ENCODE peak calls at places on chromosome 20, in seven cellular contexts. F, T, N, X, Z, J and H are unnamed samples. For H3K36me3, the result is how much of the 10 kb centered on the place peaks cover.

GRCh38 chr20:11902264-11902663 is 15.4 kb upstream of the BTBD3 start:
- DNase-seq in F (peak), T (no peak), N (no peak), X (no peak), Z (no peak), J (no peak), H (no peak)

GRCh38 chr20:23088891-23089290 is 2.8 kb upstream of the CD93 start:
- DNase-seq in F (no peak), T (no peak), N (no peak), X (no peak), Z (no peak), J (no peak), H (no peak)

GRCh38 chr20:21702553-21703467 is 2.7 kb upstream of the PAX1 start:
- DNase-seq in F (peak), T (peak), N (no peak), X (no peak), Z (no peak), J (no peak), H (no peak)

GRCh38 chr20:50027611-50028105 is 44.9 kb downstream of the SNAI1 start:
- DNase-seq in F (peak), T (peak), N (no peak), X (peak), Z (no peak), J (peak), H (peak)

GRCh38 chr20:37354210-37355195 is 8.6 kb downstream of the SRC start:
- DNase-seq in F (no peak), T (peak), N (no peak), X (no peak), Z (no peak), J (no peak), H (no peak)

GRCh38 chr20:37294262-37294981 is 5.0 kb downstream of the MANBAL start:
- DNase-seq in F (peak), T (no peak), N (no peak), X (no peak), Z (no peak), J (no peak), H (no peak)

GRCh38 chr20:57012691-57013090 is 253.8 kb downstream of the BMP7 start:
- DNase-seq in F (no peak), T (no peak), N (no peak), X (no peak), Z (no peak), J (no peak), H (no peak)

GRCh38 chr20:4978050-4978918 is 23.0 kb downstream of the SLC23A2 start:
- DNase-seq in F (no peak), T (no peak), N (no peak), X (no peak), Z (no peak), J (no peak), H (no peak)

GRCh38 chr20:5947276-5947675 is 3.1 kb downstream of the TRMT6 start:
- DNase-seq in F (no peak), T (no peak), N (no peak), X (no peak), Z (no peak), J (no peak), H (no peak)

GRCh38 chr20:59752704-59753460 is 148.5 kb downstream of the PHACTR3 start:
- DNase-seq in F (no peak), T (no peak), N (peak), X (no peak), Z (peak), J (no peak), H (no peak)

GRCh38 chr20:2297352-2297717 is 1.5 kb downstream of the TGM3 start:
- DNase-seq in F (no peak), T (peak), N (no peak), X (no peak), Z (no peak), J (no peak), H (no peak)

GRCh38 chr20:9185511-9185910 is 116.6 kb downstream of the PLCB4 start:
- DNase-seq in F (peak), T (peak), N (no peak), X (no peak), Z (no peak), J (no peak), H (no peak)

GRCh38 chr20:50312682-50313187 is 122.1 kb downstream of the CEBPB start:
- DNase-seq in F (no peak), T (peak), N (no peak), X (peak), Z (no peak), J (peak), H (no peak)

GRCh38 chr20:37378785-37379598 is 33.1 kb downstream of the SRC start:
- DNase-seq in F (peak), T (peak), N (no peak), X (no peak), Z (no peak), J (no peak), H (no peak)

GRCh38 chr20:11403711-11404110 is 514.0 kb upstream of the BTBD3 start:
- DNase-seq in F (peak), T (no peak), N (no peak), X (peak), Z (no peak), J (no peak), H (no peak)

GRCh38 chr20:34945315-34946077 is 10.1 kb downstream of the GSS start:
- DNase-seq in F (no peak), T (no peak), N (no peak), X (no peak), Z (no peak), J (no peak), H (no peak)

GRCh38 chr20:1619861-1620444 is at the start of gene SIRPB1:
- DNase-seq in F (no peak), T (no peak), N (no peak), X (no peak), Z (no peak), J (no peak), H (no peak)

GRCh38 chr20:54194724-54195438 is 13.0 kb upstream of the PFDN4 start:
- DNase-seq in F (peak), T (no peak), N (no peak), X (no peak), Z (no peak), J (no peak), H (no peak)

GRCh38 chr20:9241721-9242427 is 173.0 kb downstream of the PLCB4 start:
- DNase-seq in F (no peak), T (no peak), N (no peak), X (no peak), Z (no peak), J (no peak), H (no peak)

GRCh38 chr20:57638173-57638894 is 18.1 kb upstream of the ZBP1 start:
- DNase-seq in F (peak), T (no peak), N (no peak), X (no peak), Z (no peak), J (no peak), H (peak)

DNA sequence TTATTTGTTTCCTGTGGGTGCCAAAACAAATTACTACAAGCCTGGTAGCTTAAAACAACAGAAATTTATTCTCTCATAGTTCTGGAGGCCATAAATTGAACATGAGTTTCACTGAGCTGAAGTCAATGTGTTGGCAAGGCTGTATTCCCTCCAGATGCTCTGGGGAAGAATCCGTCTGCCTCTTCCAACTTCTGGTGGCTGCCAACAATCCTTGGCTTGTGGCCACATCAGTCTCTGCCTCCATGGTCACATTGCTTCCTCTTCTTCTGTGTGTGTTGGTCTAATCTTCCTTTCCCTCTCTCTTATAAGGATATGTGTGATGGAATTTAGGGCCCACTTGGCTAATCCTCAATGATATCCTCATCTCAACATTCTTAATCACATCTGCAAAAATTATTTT is 92.8 kb upstream of the EPB41L1 start:
- DNase-seq in F (no peak), T (no peak), N (no peak), X (peak), Z (no peak), J (no peak), H (no peak)
- H3K4me3 ChIP-seq in F (no peak), T (no peak), N (no peak), X (no peak), Z (no peak), J (no peak), H (no peak)

GRCh38 chr20:43205699-43206098 is 16.0 kb upstream of the PTPRT start:
- DNase-seq in F (no peak), T (no peak), N (no peak), X (no peak), Z (no peak), J (no peak), H (no peak)
- TF ChIP-seq CTCF in F (no peak), T (peak), N (peak), X (no peak), Z (no peak), J (no peak), H (peak)

GRCh38 chr20:48148020-48148419 is 362.7 kb upstream of the SULF2 start:
- DNase-seq in F (no peak), T (no peak), N (no peak), X (no peak), Z (no peak), J (no peak), H (no peak)
- H3K36me3 ChIP-seq in F (under half), T (under half), N (under half), X (under half), Z (under half), J (under half), H (under half)

DNA sequence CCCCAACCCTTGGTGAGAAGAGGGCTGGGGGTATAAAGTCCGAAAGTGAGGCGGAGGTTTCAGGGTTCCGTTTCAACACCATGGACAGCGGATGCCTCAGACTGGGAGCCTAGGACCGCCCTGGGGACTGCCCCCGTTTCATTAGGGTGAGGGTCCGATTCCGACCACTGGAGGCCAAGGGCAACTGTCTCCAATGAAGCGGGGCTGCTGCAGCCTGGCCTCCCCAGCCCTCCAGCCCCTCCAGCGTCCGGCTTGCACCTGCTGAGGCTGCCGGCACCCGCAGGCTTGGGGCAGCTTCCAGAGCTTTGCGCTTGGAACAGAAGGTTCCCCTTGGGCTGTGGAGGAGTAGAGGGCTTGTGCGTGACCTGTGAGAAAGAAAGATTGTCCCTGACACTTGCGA is 39.9 kb downstream of the YTHDF1 start:
- DNase-seq in F (no peak), T (peak), N (no peak), X (no peak), Z (no peak), J (no peak), H (no peak)
- H3K4me3 ChIP-seq in F (no peak), T (no peak), N (no peak), X (no peak), Z (no peak), J (no peak), H (no peak)

DNA sequence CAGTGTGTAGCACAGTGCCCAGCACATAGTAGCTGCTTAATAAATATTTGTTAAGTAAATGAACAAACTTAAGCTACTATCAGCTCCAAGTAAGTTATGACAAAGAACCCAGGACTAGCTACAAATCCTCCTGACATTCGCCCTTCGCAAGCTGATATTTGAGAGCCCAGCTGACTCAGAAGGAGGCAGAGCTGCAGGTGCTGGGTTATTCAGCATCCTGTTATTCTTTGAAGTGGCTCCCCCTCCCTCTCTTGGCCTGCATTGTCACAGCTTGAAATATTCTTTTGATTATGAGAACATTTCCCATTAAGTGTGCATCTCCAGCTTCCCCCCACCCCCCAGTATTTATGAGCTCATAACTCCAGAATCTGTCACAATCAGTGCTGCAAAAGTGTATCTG is 78.8 kb upstream of the RALY start:
- DNase-seq in F (peak), T (no peak), N (peak), X (no peak), Z (no peak), J (no peak), H (peak)
- TF ChIP-seq CTCF in F (peak), T (no peak), N (peak), X (no peak), Z (peak), J (no peak), H (peak)

DNA sequence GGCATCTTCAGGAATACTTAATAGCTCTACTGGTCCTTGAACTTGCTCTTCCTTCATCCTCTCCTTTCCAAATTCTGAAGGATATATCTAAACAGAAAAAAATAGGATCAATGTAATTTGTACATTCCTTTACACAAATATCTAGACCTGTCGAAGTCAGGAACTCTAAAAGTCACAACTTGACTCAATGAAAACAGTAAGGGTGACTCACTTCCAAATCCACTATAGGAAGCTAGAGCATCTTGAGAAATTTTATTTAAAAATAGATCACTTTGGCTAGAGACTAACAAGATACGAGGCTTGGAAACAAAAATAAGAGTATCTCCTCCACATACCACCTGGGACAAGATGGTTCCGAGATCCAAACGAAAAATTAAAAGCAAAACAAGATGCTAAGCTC is 12.2 kb downstream of the ESF1 start:
- DNase-seq in F (no peak), T (no peak), N (no peak), X (no peak), Z (no peak), J (no peak), H (no peak)
- H3K36me3 ChIP-seq in F (under half), T (half or more), N (half or more), X (half or more), Z (under half), J (under half), H (under half)